ENCODE peak calls at places on chromosome 22, in nine cellular contexts. D is heart right ventricle; Y is CD4-positive, CD25-positive, alpha-beta regulatory T cell; L is WTC11; G is neural crest cell; T is astrocyte of the spinal cord; U is activated T-helper 1 cell treated with anti-CD3 and anti-CD28 coated beads, Interleukin-2, amount 50 U/mL, for 16 hours; J is GM10248; R is activated T-helper 2 cell treated with anti-CD3 and anti-CD28 coated beads, Interferon-gamma antibody, Interleukin-2, Interleukin-4, amounts not matched to agents 10 μg/mL and 5 μg/mL and 100 μg/mL, durations not matched to agents 14 hours and 24 hours and 36 hours. I is an unnamed sample.

GRCh38 chr22:44884562-44884961 is 125.2 kb downstream of the PHF21B start:
- DNase-seq in T (no peak), Y (no peak), L (no peak), G (no peak), R (no peak), U (no peak), D (no peak), J (no peak), I (no peak)

GRCh38 chr22:17786435-17787158 is 12.3 kb upstream of the BID start:
- DNase-seq in G (peak), T (peak), L (peak), J (no peak), D (peak), R (no peak), Y (no peak), U (no peak), I (no peak)

GRCh38 chr22:44494497-44494896 is 3.5 kb downstream of the RTL6 start:
- DNase-seq in Y (no peak), J (no peak), U (no peak), G (no peak), T (no peak), L (no peak), R (no peak), D (no peak), I (no peak)

GRCh38 chr22:36816635-36817428 is at the start of gene PVALB:
- DNase-seq in L (peak), R (no peak), D (no peak), J (no peak), U (no peak), G (no peak), T (peak), Y (no peak), I (no peak)

GRCh38 chr22:50317178-50317577 is 9.6 kb downstream of the DENND6B start:
- DNase-seq in L (no peak), U (no peak), Y (no peak), R (no peak), D (no peak), G (no peak), T (no peak), J (no peak), I (no peak)

GRCh38 chr22:23217171-23218052 is 37.1 kb downstream of the BCR start:
- DNase-seq in D (peak), T (no peak), U (no peak), R (no peak), Y (no peak), G (no peak), L (no peak), J (no peak), I (no peak)

GRCh38 chr22:45552580-45553332 is 50.1 kb downstream of the FBLN1 start:
- DNase-seq in Y (no peak), U (no peak), J (no peak), R (no peak), L (no peak), G (no peak), D (peak), T (peak), I (no peak)

GRCh38 chr22:49971232-49972162 is 10.9 kb downstream of the PIM3 start:
- DNase-seq in R (no peak), G (peak), J (peak), U (peak), D (peak), T (no peak), L (peak), Y (no peak), I (no peak)

GRCh38 chr22:41576877-41577276 is 12.8 kb downstream of the PMM1 start:
- DNase-seq in U (no peak), T (peak), L (peak), J (peak), D (no peak), Y (no peak), R (peak), G (peak), I (no peak)

GRCh38 chr22:37907036-37907954 is 1.2 kb downstream of the MICALL1 start:
- DNase-seq in U (no peak), R (no peak), G (no peak), Y (no peak), D (no peak), L (no peak), T (no peak), J (no peak), I (no peak)

GRCh38 chr22:39941661-39942060 is 18.5 kb upstream of the TMA7B start:
- DNase-seq in J (no peak), D (no peak), G (no peak), U (no peak), R (no peak), T (no peak), Y (no peak), L (no peak), I (no peak)

GRCh38 chr22:19984201-19984753 is 32.3 kb downstream of the ARVCF start:
- DNase-seq in U (no peak), D (peak), R (no peak), Y (no peak), J (no peak), L (no peak), G (no peak), T (peak), I (no peak)

GRCh38 chr22:21681566-21682370 is 16.0 kb downstream of the PPIL2 start:
- DNase-seq in U (no peak), R (no peak), T (no peak), J (no peak), Y (no peak), G (no peak), D (no peak), L (no peak), I (no peak)

GRCh38 chr22:50686794-50687193 is 14.2 kb downstream of the SHANK3 start:
- DNase-seq in Y (no peak), D (no peak), R (no peak), L (no peak), T (no peak), J (no peak), U (no peak), G (no peak), I (no peak)

GRCh38 chr22:35440129-35440528 is 40.2 kb downstream of the MCM5 start:
- DNase-seq in D (peak), Y (no peak), L (no peak), U (no peak), G (no peak), J (no peak), R (no peak), T (no peak), I (no peak)

GRCh38 chr22:21100149-21101032 is 54.6 kb downstream of the LRRC74B start:
- DNase-seq in L (no peak), U (no peak), G (no peak), R (no peak), Y (no peak), T (no peak), D (no peak), J (no peak), I (no peak)

GRCh38 chr22:23606204-23607131 is 25.7 kb downstream of the DRICH1 start:
- DNase-seq in L (no peak), T (no peak), R (no peak), G (no peak), Y (no peak), J (no peak), U (no peak), D (no peak), I (no peak)

GRCh38 chr22:46612904-46613605 is 7.1 kb upstream of the GRAMD4 start:
- DNase-seq in T (no peak), U (no peak), R (peak), Y (no peak), L (no peak), J (peak), G (no peak), D (no peak), I (peak)

GRCh38 chr22:29370556-29370955 is 17.8 kb downstream of the AP1B1 start:
- DNase-seq in U (no peak), T (no peak), D (no peak), L (no peak), R (no peak), J (no peak), G (no peak), Y (no peak), I (no peak)

GRCh38 chr22:38513063-38513462 is 7.0 kb upstream of the DDX17 start:
- DNase-seq in G (no peak), L (peak), R (peak), U (no peak), J (peak), Y (no peak), D (no peak), T (no peak), I (peak)

GRCh38 chr22:42344391-42344861 is 74.0 kb upstream of the TCF20 start:
- DNase-seq in R (no peak), T (peak), U (no peak), J (no peak), G (no peak), Y (no peak), D (no peak), L (peak), I (no peak)

I was measured in CD8-positive, alpha-beta memory T cell.